ENCODE peak calls at places on chromosomes 3 and 15, in seven cellular contexts. J, F, S, R, Z, N and C are unnamed samples.

GRCh38 chr3:41888368-41889076 is 73.4 kb downstream of the ULK4 start:
- DNase-seq in R (no peak), J (no peak), F (no peak), N (no peak), Z (no peak), S (no peak), C (no peak)

GRCh38 chr15:60758961-60759729 is 280.2 kb upstream of the ICE2 start:
- DNase-seq in J (no peak), N (peak), F (peak), S (peak), R (no peak), Z (no peak), C (no peak)

GRCh38 chr3:46091046-46091445 is 63.8 kb upstream of the XCR1 start:
- DNase-seq in J (no peak), F (no peak), R (no peak), N (no peak), S (no peak), Z (no peak), C (no peak)

GRCh38 chr3:43759297-43759782 is 68.6 kb downstream of the ABHD5 start:
- DNase-seq in F (no peak), N (peak), J (no peak), S (peak), Z (no peak), R (no peak), C (peak)

GRCh38 chr3:25424238-25425013 is 3.6 kb upstream of the RARB start:
- DNase-seq in Z (no peak), J (no peak), F (no peak), S (no peak), N (peak), R (no peak), C (no peak)

GRCh38 chr3:20161714-20162113 is 24.3 kb downstream of the SGO1 start:
- DNase-seq in R (no peak), N (no peak), F (no peak), J (no peak), Z (no peak), S (no peak), C (no peak)

GRCh38 chr3:71153753-71154152 is 429.8 kb downstream of the FOXP1 start:
- DNase-seq in S (no peak), Z (no peak), R (no peak), J (no peak), F (no peak), N (no peak), C (no peak)

GRCh38 chr15:31365655-31366127 is 39.1 kb downstream of the KLF13 start:
- DNase-seq in N (peak), S (peak), R (peak), Z (peak), J (peak), F (peak), C (peak)

GRCh38 chr15:47750030-47750739 is 32.9 kb downstream of the SEMA6D start:
- DNase-seq in J (no peak), Z (no peak), N (peak), S (peak), R (no peak), F (peak), C (no peak)

GRCh38 chr3:194548346-194549321 is 61.8 kb upstream of the ATP13A3 start:
- DNase-seq in F (no peak), S (no peak), J (no peak), R (no peak), N (no peak), Z (no peak), C (no peak)

GRCh38 chr3:193948459-193948858 is 187.5 kb upstream of the HES1 start:
- DNase-seq in R (no peak), F (no peak), J (no peak), Z (no peak), S (no peak), N (no peak), C (no peak)

GRCh38 chr3:59812778-59813558 is 763.1 kb upstream of the CFAP20DC start:
- DNase-seq in F (no peak), J (no peak), S (no peak), N (peak), R (no peak), Z (no peak), C (no peak)

GRCh38 chr15:76342382-76343201 is 6.0 kb downstream of the ISL2 start:
- DNase-seq in R (no peak), F (no peak), Z (no peak), J (no peak), N (no peak), S (no peak), C (no peak)

GRCh38 chr3:46546896-46547440 is 19.1 kb downstream of the LRRC2 start:
- DNase-seq in N (no peak), Z (no peak), S (no peak), F (no peak), J (no peak), R (no peak), C (no peak)

GRCh38 chr3:168289480-168289879 is 193.8 kb upstream of the GOLIM4 start:
- DNase-seq in J (no peak), S (no peak), Z (no peak), R (no peak), F (no peak), N (no peak), C (no peak)

GRCh38 chr15:99409560-99409959 is 156.2 kb upstream of the MEF2A start:
- DNase-seq in R (no peak), F (no peak), Z (no peak), J (no peak), N (no peak), S (no peak), C (no peak)

GRCh38 chr3:27560484-27561056 is 76.4 kb upstream of the SLC4A7 start:
- DNase-seq in F (no peak), S (no peak), J (no peak), N (no peak), R (no peak), Z (no peak), C (no peak)

GRCh38 chr3:185584681-185585080 is 1.4 kb upstream of the SENP2 start:
- DNase-seq in S (no peak), R (no peak), F (no peak), Z (no peak), J (no peak), N (no peak), C (no peak)

GRCh38 chr15:34019369-34019990 is 19.5 kb downstream of the AVEN start:
- DNase-seq in Z (no peak), R (no peak), J (no peak), F (no peak), N (no peak), S (no peak), C (no peak)

GRCh38 chr15:41438206-41438605 is 21.3 kb downstream of the RTF1 start:
- DNase-seq in Z (no peak), R (no peak), N (no peak), J (no peak), S (no peak), F (no peak), C (no peak)

GRCh38 chr3:34212671-34213070 is 414.2 kb downstream of the PDCD6IP start:
- DNase-seq in N (no peak), Z (no peak), F (peak), S (no peak), R (no peak), J (no peak), C (peak)

GRCh38 chr15:43134157-43134637 is 811 bp downstream of the TMEM62 start:
- DNase-seq in J (no peak), Z (no peak), R (no peak), N (no peak), F (no peak), S (no peak), C (peak)

GRCh38 chr15:27865323-27865922 is 233.7 kb downstream of the OCA2 start:
- DNase-seq in N (no peak), S (no peak), Z (no peak), J (no peak), R (no peak), F (no peak), C (no peak)

GRCh38 chr15:74196175-74196574 is 6.4 kb downstream of the STRA6 start:
- DNase-seq in S (peak), F (peak), R (no peak), N (peak), Z (peak), J (no peak), C (no peak)

GRCh38 chr3:126287536-126288181 is 69.5 kb downstream of the KLF15 start:
- DNase-seq in J (no peak), S (peak), N (peak), R (peak), Z (no peak), F (no peak), C (peak)

GRCh38 chr3:37221407-37221806 is 47.0 kb upstream of the LRRFIP2 start:
- DNase-seq in S (peak), R (no peak), Z (no peak), J (no peak), F (no peak), N (peak), C (peak)

GRCh38 chr3:186099178-186099577 is 9.7 kb downstream of the ETV5 start:
- DNase-seq in S (peak), J (no peak), R (no peak), Z (no peak), N (peak), F (no peak), C (peak)

GRCh38 chr3:25870452-25870851 is 80.6 kb downstream of the OXSM start:
- DNase-seq in Z (no peak), J (no peak), F (no peak), S (no peak), N (peak), R (no peak), C (no peak)

GRCh38 chr15:97654677-97655076 is 305.8 kb upstream of the ARRDC4 start:
- DNase-seq in S (no peak), N (no peak), F (no peak), Z (no peak), R (no peak), J (no peak), C (no peak)

GRCh38 chr3:197974016-197974415 is 14.0 kb downstream of the LMLN start:
- DNase-seq in Z (no peak), J (no peak), N (no peak), F (no peak), R (no peak), S (no peak), C (no peak)